ENCODE peak calls at places on chromosomes 16 and 17, in six cellular contexts. S is fibroblast of lung, O is mammary epithelial cell, F is GM12878, L is DND-41, H is PC-3. M is an unnamed sample.

GRCh38 chr17:45197555-45198334 is 23.9 kb upstream of the FMNL1 start:
- DNase-seq in S (peak), O (peak), F (peak), L (peak), H (peak), M (peak)

GRCh38 chr17:69828087-69828486 is 246.9 kb upstream of the KCNJ16 start:
- DNase-seq in S (peak), O (peak), F (no peak), L (no peak), H (peak), M (no peak)

GRCh38 chr17:78933959-78934568 is 8.9 kb upstream of the TIMP2 start:
- DNase-seq in S (peak), O (peak), F (no peak), L (no peak), H (peak), M (peak)

GRCh38 chr16:11624645-11625607 is 38.2 kb upstream of the LITAF start:
- DNase-seq in S (no peak), O (no peak), F (no peak), L (no peak), H (no peak), M (no peak)

GRCh38 chr17:31007695-31008373 is 37.0 kb downstream of the RNF135 start:
- DNase-seq in S (no peak), O (no peak), F (no peak), L (no peak), H (no peak), M (no peak)

GRCh38 chr16:49886554-49887121 is 30.7 kb upstream of the ZNF423 start:
- DNase-seq in S (no peak), O (no peak), F (no peak), L (no peak), H (no peak), M (no peak)

GRCh38 chr16:75550211-75550662 is 5.8 kb downstream of the TMEM231 start:
- DNase-seq in S (peak), O (peak), F (peak), L (peak), H (peak), M (peak)

GRCh38 chr16:8674413-8675022 is at the start of gene ABAT:
- DNase-seq in S (peak), O (peak), F (peak), L (peak), H (peak), M (peak)

GRCh38 chr16:3580686-3581085 is 3.5 kb upstream of the NLRC3 start:
- DNase-seq in S (peak), O (no peak), F (no peak), L (no peak), H (no peak), M (peak)

GRCh38 chr17:69609495-69610315 is 195.2 kb downstream of the MAP2K6 start:
- DNase-seq in S (peak), O (peak), F (no peak), L (no peak), H (peak), M (peak)

GRCh38 chr16:11669380-11670146 is 1.3 kb downstream of the SNN start:
- DNase-seq in S (peak), O (no peak), F (peak), L (no peak), H (no peak), M (no peak)

GRCh38 chr17:47246120-47246519 is 7.5 kb upstream of the ITGB3 start:
- DNase-seq in S (peak), O (no peak), F (no peak), L (no peak), H (no peak), M (no peak)

GRCh38 chr16:29009838-29010166 is 24.9 kb downstream of the LAT start:
- DNase-seq in S (no peak), O (no peak), F (no peak), L (no peak), H (no peak), M (no peak)

GRCh38 chr16:67407788-67408452 is 8.4 kb downstream of the ZDHHC1 start:
- DNase-seq in S (no peak), O (no peak), F (no peak), L (no peak), H (no peak), M (no peak)

GRCh38 chr16:49986351-49987124 is 38.5 kb upstream of the CNEP1R1 start:
- DNase-seq in S (peak), O (no peak), F (no peak), L (no peak), H (peak), M (no peak)

GRCh38 chr17:78852709-78853111 is 12.1 kb upstream of the USP36 start:
- DNase-seq in S (peak), O (no peak), F (no peak), L (no peak), H (peak), M (no peak)

GRCh38 chr16:78421244-78421661 is 321.8 kb downstream of the WWOX start:
- DNase-seq in S (no peak), O (no peak), F (no peak), L (no peak), H (no peak), M (no peak)

GRCh38 chr17:72661093-72661944 is 431.2 kb downstream of the SLC39A11 start:
- DNase-seq in S (no peak), O (peak), F (no peak), L (no peak), H (peak), M (no peak)

GRCh38 chr17:80256034-80256350 is 4.7 kb upstream of the RNF213 start:
- DNase-seq in S (no peak), O (no peak), F (no peak), L (no peak), H (no peak), M (no peak)

GRCh38 chr17:10398352-10398751 is 23.4 kb downstream of the MYH8 start:
- DNase-seq in S (no peak), O (no peak), F (no peak), L (no peak), H (no peak), M (no peak)

GRCh38 chr17:16352303-16352837 is 899 bp downstream of the CENPV start:
- DNase-seq in S (peak), O (peak), F (no peak), L (peak), H (no peak), M (peak)

GRCh38 chr16:48596326-48596725 is 13.7 kb downstream of the N4BP1 start:
- DNase-seq in S (no peak), O (peak), F (no peak), L (no peak), H (no peak), M (no peak)

GRCh38 chr17:4307179-4307930 is 43.6 kb upstream of the ANKFY1 start:
- DNase-seq in S (no peak), O (no peak), F (no peak), L (no peak), H (no peak), M (no peak)

GRCh38 chr16:1159973-1160772 is 7.3 kb downstream of the CACNA1H start:
- DNase-seq in S (no peak), O (peak), F (no peak), L (no peak), H (peak), M (no peak)

GRCh38 chr16:1488054-1488601 is 616 bp downstream of the PTX4 start:
- DNase-seq in S (no peak), O (no peak), F (no peak), L (no peak), H (no peak), M (no peak)

GRCh38 chr17:43132117-43132516 is 7.0 kb upstream of the BRCA1 start:
- DNase-seq in S (no peak), O (no peak), F (no peak), L (no peak), H (no peak), M (no peak)

GRCh38 chr17:43125133-43125966 is at the start of gene BRCA1:
- DNase-seq in S (peak), O (peak), F (peak), L (peak), H (peak), M (peak)

GRCh38 chr17:43129671-43130010 is 4.5 kb upstream of the BRCA1 start:
- DNase-seq in S (no peak), O (peak), F (no peak), L (no peak), H (no peak), M (no peak)

GRCh38 chr17:43126911-43127290 is 1.7 kb upstream of the BRCA1 start:
- DNase-seq in S (no peak), O (no peak), F (no peak), L (no peak), H (no peak), M (no peak)

DNA sequence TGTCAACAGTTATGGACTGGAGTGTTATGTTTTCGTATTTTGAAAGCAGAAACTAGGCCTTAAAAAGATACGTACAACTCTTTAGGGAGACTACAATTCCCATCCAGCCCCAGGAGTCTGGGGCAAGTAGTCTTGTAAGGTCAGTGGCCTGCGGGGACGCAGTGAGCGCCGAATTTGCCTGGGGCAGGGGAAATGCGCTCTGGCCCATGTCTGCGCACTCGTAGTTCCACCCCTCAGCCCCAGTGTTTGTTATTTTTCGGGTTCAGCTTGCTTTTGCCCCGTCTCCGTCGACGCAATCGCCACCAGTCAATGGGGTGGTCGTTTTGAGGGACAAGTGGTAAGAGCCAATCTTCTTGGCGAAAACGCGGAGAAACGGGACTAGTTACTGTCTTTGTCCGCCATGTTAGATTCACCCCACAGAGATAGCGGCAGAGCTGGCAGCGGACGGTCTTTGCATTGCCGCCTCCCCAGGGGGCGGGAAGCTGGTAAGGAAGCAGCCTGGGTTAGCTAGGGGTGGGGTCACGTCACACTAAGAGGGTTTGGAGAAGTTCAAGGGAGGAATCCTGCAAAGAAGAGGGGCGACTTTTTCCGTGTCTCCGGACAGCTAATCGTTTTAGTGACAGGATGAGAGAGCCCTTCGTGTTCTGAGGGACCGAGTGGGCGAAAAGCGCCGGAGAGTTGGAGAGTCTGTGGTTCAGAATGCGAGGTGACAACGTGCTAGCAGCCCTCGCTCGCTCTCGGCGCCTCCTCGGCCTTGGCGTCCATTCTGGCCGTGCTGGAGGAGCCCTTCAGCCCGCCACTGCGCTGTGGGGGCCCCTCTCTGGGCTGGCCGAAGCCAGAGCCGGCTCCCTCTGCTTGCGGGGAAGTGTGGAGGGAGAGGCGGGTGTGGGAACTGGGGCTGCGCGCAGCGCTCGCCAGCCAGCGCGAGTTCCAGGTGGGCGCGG is 1.1 kb upstream of the BRCA1 start:
- DNase-seq in S (peak), O (peak), F (no peak), L (no peak), H (no peak), M (no peak)
- TF ChIP-seq EZH2 in S (no peak), O (no peak), F (no peak), L (no peak), H (no peak), M (no peak)

DNA sequence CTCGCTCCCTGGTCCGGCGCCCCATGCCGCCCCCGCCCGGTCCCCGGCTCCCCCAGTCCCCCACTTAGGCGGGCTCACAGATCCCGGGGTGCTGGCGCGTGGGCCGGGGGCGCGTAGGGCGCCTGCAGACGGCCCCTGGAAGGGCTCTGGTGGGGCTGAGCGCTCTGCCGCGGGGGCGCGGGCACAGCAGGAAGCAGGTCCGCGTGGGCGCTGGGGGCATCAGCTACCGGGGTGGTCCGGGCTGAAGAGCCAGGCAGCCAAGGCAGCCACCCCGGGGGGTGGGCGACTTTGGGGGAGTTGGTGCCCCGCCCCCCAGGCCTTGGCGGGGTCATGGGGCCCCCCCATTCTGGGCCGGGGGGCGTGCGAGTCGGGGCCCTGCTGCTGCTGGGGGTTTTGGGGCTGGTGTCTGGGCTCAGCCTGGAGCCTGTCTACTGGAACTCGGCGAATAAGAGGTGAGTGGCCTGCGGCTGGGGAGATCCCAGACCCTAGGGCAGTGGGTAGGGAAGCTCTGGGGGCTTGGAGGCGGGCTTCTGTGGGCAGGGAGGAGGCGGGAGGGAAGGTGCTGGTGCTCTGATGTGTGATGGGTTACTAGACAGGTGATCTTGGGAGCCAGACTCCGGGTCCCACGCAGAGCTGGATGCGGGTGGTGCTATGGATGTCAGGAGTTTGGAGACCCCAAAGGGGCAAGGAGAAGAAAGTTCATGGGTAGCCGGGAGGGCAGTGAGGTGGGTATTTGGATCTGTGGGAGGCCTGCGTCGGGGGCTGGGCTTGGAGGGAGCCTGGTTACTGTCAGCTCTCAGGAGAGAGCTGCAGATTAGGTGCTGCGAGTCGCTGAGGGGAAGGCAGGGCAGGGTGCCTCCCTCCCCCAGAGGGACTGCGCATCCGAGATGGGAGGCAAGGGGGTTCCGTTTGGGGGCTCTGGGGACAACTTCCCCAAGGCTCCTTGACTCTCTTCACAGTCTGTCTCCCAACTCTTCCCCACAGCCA is 560 bp downstream of the EFNB3 start:
- DNase-seq in S (no peak), O (no peak), F (no peak), L (no peak), H (no peak), M (no peak)
- TF ChIP-seq EZH2 in S (peak), O (no peak), F (no peak), L (peak), H (no peak), M (no peak)

GRCh38 chr17:17493986-17494466 is 2.2 kb downstream of the RASD1 start:
- DNase-seq in S (no peak), O (no peak), F (no peak), L (no peak), H (no peak), M (no peak)

GRCh38 chr17:17494499-17495447 is 1.4 kb downstream of the RASD1 start:
- DNase-seq in S (peak), O (no peak), F (no peak), L (no peak), H (peak), M (peak)

GRCh38 chr17:17496189-17497064 is at the start of gene RASD1:
- DNase-seq in S (peak), O (peak), F (no peak), L (peak), H (peak), M (peak)

GRCh38 chr17:17497065-17497844 is 1.1 kb upstream of the RASD1 start:
- DNase-seq in S (no peak), O (no peak), F (no peak), L (no peak), H (no peak), M (no peak)

GRCh38 chr17:17495448-17496188 is 577 bp downstream of the RASD1 start:
- DNase-seq in S (peak), O (no peak), F (no peak), L (no peak), H (peak), M (peak)
- TF ChIP-seq EZH2 in S (no peak), O (peak), F (peak), L (no peak), H (no peak), M (no peak)

GRCh38 chr16:84041881-84042280 is 714 bp downstream of the SLC38A8 start:
- DNase-seq in S (no peak), O (no peak), F (no peak), L (no peak), H (no peak), M (no peak)
- TF ChIP-seq EZH2 in S (no peak), O (no peak), F (no peak), L (no peak), H (no peak), M (no peak)

GRCh38 chr17:48749621-48750553 is 21.3 kb upstream of the HOXB13 start:
- DNase-seq in S (no peak), O (no peak), F (no peak), L (no peak), H (no peak), M (no peak)

GRCh38 chr17:48748728-48749566 is 20.4 kb upstream of the HOXB13 start:
- DNase-seq in S (peak), O (no peak), F (no peak), L (no peak), H (peak), M (no peak)

GRCh38 chr17:48747445-48748363 is 19.2 kb upstream of the HOXB13 start:
- DNase-seq in S (no peak), O (no peak), F (no peak), L (no peak), H (peak), M (no peak)

GRCh38 chr17:48746916-48747444 is 18.4 kb upstream of the HOXB13 start:
- DNase-seq in S (no peak), O (no peak), F (no peak), L (no peak), H (peak), M (no peak)

GRCh38 chr17:48745381-48746275 is 17.1 kb upstream of the HOXB13 start:
- DNase-seq in S (no peak), O (no peak), F (no peak), L (no peak), H (peak), M (no peak)
- TF ChIP-seq EZH2 in S (no peak), O (peak), F (no peak), L (no peak), H (no peak), M (no peak)

M was measured in A673.